ENCODE peak calls at places on chromosome 6, in four cellular contexts. P, Q, M and T are unnamed samples.
A peak's percentile ranks its signal among the peaks of the same experiment; 100 is the strongest.

GRCh38 chr6:16999486-17000436 is 102.1 kb upstream of the STMND1 start:
- DNase-seq in Q (no peak), P (no peak), M (peak; percentile 94), T (no peak)

GRCh38 chr6:161444464-161444863 is 170.6 kb upstream of the AGPAT4 start:
- DNase-seq in M (peak; percentile 24), Q (no peak), P (no peak), T (no peak)

GRCh38 chr6:40187654-40188053 is 253.4 kb upstream of the MOCS1 start:
- DNase-seq in P (no peak), M (no peak), Q (no peak), T (no peak)

GRCh38 chr6:153210083-153210482 is 79.0 kb upstream of the RGS17 start:
- DNase-seq in Q (no peak), P (no peak), M (peak; percentile 44), T (no peak)

GRCh38 chr6:158322724-158323560 is 10.7 kb downstream of the TULP4 start:
- DNase-seq in M (peak; percentile 81), Q (peak; percentile 70), P (no peak), T (no peak)

GRCh38 chr6:140043357-140043756 is 668.9 kb upstream of the CITED2 start:
- DNase-seq in P (no peak), Q (peak; percentile 95), M (peak; percentile 96), T (no peak)

GRCh38 chr6:165637591-165637990 is 25.4 kb downstream of the PDE10A start:
- DNase-seq in M (peak; percentile 45), Q (no peak), P (no peak), T (no peak)

GRCh38 chr6:137717074-137718073 is 149.7 kb upstream of the TNFAIP3 start:
- DNase-seq in Q (peak; percentile 80), P (no peak), M (no peak), T (peak; percentile 51)

GRCh38 chr6:753486-753885 is 60.5 kb upstream of the EXOC2 start:
- DNase-seq in Q (no peak), P (no peak), M (no peak), T (no peak)

GRCh38 chr6:121222656-121223055 is 111.6 kb downstream of the TBC1D32 start:
- DNase-seq in M (peak; percentile 79), Q (peak; percentile 23), P (no peak), T (no peak)

GRCh38 chr6:122770835-122771601 is 8.5 kb upstream of the FABP7 start:
- DNase-seq in M (no peak), Q (no peak), P (no peak), T (no peak)